ENCODE peak calls at places on chromosomes 3 and 15, in five cellular contexts. One of them, this sample, is unnamed.

GRCh38 chr3:141401584-141402475 is 33.5 kb downstream of the ZBTB38 start:
- DNase-seq in hepatocyte: peak
- DNase-seq in WERI-Rb-1: no peak
- DNase-seq in heart right ventricle: no peak
- DNase-seq in CD8-positive, alpha-beta T cell: no peak
- DNase-seq in this sample: no peak

GRCh38 chr3:184715943-184716651 is 4.2 kb upstream of the MAGEF1 start:
- DNase-seq in hepatocyte: no peak
- DNase-seq in WERI-Rb-1: no peak
- DNase-seq in heart right ventricle: no peak
- DNase-seq in CD8-positive, alpha-beta T cell: no peak
- DNase-seq in this sample: peak

GRCh38 chr3:108820586-108820985 is 2.0 kb upstream of the TRAT1 start:
- DNase-seq in hepatocyte: no peak
- DNase-seq in WERI-Rb-1: no peak
- DNase-seq in heart right ventricle: no peak
- DNase-seq in CD8-positive, alpha-beta T cell: no peak
- DNase-seq in this sample: no peak

GRCh38 chr15:101269479-101270223 is 7.6 kb downstream of the SELENOS start:
- DNase-seq in hepatocyte: no peak
- DNase-seq in WERI-Rb-1: no peak
- DNase-seq in heart right ventricle: peak
- DNase-seq in CD8-positive, alpha-beta T cell: no peak
- DNase-seq in this sample: peak

GRCh38 chr3:61594978-61595687 is 33.8 kb downstream of the PTPRG start:
- DNase-seq in hepatocyte: no peak
- DNase-seq in WERI-Rb-1: no peak
- DNase-seq in heart right ventricle: no peak
- DNase-seq in CD8-positive, alpha-beta T cell: no peak
- DNase-seq in this sample: no peak

GRCh38 chr3:196406806-196407470 is 25.3 kb downstream of the UBXN7 start:
- DNase-seq in hepatocyte: peak
- DNase-seq in WERI-Rb-1: no peak
- DNase-seq in heart right ventricle: no peak
- DNase-seq in CD8-positive, alpha-beta T cell: no peak
- DNase-seq in this sample: no peak

GRCh38 chr3:115623414-115623868 is at the start of gene GAP43:
- DNase-seq in hepatocyte: peak
- DNase-seq in WERI-Rb-1: peak
- DNase-seq in heart right ventricle: peak
- DNase-seq in CD8-positive, alpha-beta T cell: no peak
- DNase-seq in this sample: no peak

GRCh38 chr3:73719413-73719831 is 94.7 kb upstream of the PDZRN3 start:
- DNase-seq in hepatocyte: peak
- DNase-seq in WERI-Rb-1: no peak
- DNase-seq in heart right ventricle: no peak
- DNase-seq in CD8-positive, alpha-beta T cell: no peak
- DNase-seq in this sample: no peak

GRCh38 chr15:101406014-101406413 is 83.5 kb downstream of the PCSK6 start:
- DNase-seq in hepatocyte: no peak
- DNase-seq in WERI-Rb-1: no peak
- DNase-seq in heart right ventricle: no peak
- DNase-seq in CD8-positive, alpha-beta T cell: no peak
- DNase-seq in this sample: no peak

GRCh38 chr3:160661660-160662059 is 15.3 kb upstream of the ARL14 start:
- DNase-seq in hepatocyte: no peak
- DNase-seq in WERI-Rb-1: peak
- DNase-seq in heart right ventricle: no peak
- DNase-seq in CD8-positive, alpha-beta T cell: no peak
- DNase-seq in this sample: no peak

GRCh38 chr3:151925419-151925818 is 52.0 kb downstream of the SUCNR1 start:
- DNase-seq in hepatocyte: no peak
- DNase-seq in WERI-Rb-1: no peak
- DNase-seq in heart right ventricle: no peak
- DNase-seq in CD8-positive, alpha-beta T cell: no peak
- DNase-seq in this sample: no peak

GRCh38 chr3:171099911-171100310 is 73.4 kb upstream of the SLC2A2 start:
- DNase-seq in hepatocyte: no peak
- DNase-seq in WERI-Rb-1: no peak
- DNase-seq in heart right ventricle: no peak
- DNase-seq in CD8-positive, alpha-beta T cell: no peak
- DNase-seq in this sample: no peak

GRCh38 chr3:26376131-26376530 is 246.4 kb upstream of the LRRC3B start:
- DNase-seq in hepatocyte: no peak
- DNase-seq in WERI-Rb-1: no peak
- DNase-seq in heart right ventricle: no peak
- DNase-seq in CD8-positive, alpha-beta T cell: no peak
- DNase-seq in this sample: no peak

GRCh38 chr15:70269991-70270751 is 172.5 kb upstream of the TLE3 start:
- DNase-seq in hepatocyte: no peak
- DNase-seq in WERI-Rb-1: no peak
- DNase-seq in heart right ventricle: peak
- DNase-seq in CD8-positive, alpha-beta T cell: no peak
- DNase-seq in this sample: no peak

GRCh38 chr15:96887730-96888129 is 557.2 kb downstream of the NR2F2 start:
- DNase-seq in hepatocyte: no peak
- DNase-seq in WERI-Rb-1: no peak
- DNase-seq in heart right ventricle: no peak
- DNase-seq in CD8-positive, alpha-beta T cell: no peak
- DNase-seq in this sample: no peak

GRCh38 chr15:84681822-84682221 is 23.8 kb upstream of the NMB start:
- DNase-seq in hepatocyte: no peak
- DNase-seq in WERI-Rb-1: no peak
- DNase-seq in heart right ventricle: no peak
- DNase-seq in CD8-positive, alpha-beta T cell: no peak
- DNase-seq in this sample: no peak

GRCh38 chr3:12049675-12050074 is 45.5 kb downstream of the SYN2 start:
- DNase-seq in hepatocyte: peak
- DNase-seq in WERI-Rb-1: no peak
- DNase-seq in heart right ventricle: no peak
- DNase-seq in CD8-positive, alpha-beta T cell: no peak
- DNase-seq in this sample: no peak

GRCh38 chr3:18507333-18507732 is 82.2 kb upstream of the SATB1 start:
- DNase-seq in hepatocyte: no peak
- DNase-seq in WERI-Rb-1: no peak
- DNase-seq in heart right ventricle: no peak
- DNase-seq in CD8-positive, alpha-beta T cell: no peak
- DNase-seq in this sample: no peak

GRCh38 chr3:105108823-105109222 is 257.9 kb upstream of the ALCAM start:
- DNase-seq in hepatocyte: no peak
- DNase-seq in WERI-Rb-1: no peak
- DNase-seq in heart right ventricle: no peak
- DNase-seq in CD8-positive, alpha-beta T cell: no peak
- DNase-seq in this sample: no peak

GRCh38 chr3:86388848-86389247 is 602.1 kb downstream of the VGLL3 start:
- DNase-seq in hepatocyte: no peak
- DNase-seq in WERI-Rb-1: peak
- DNase-seq in heart right ventricle: no peak
- DNase-seq in CD8-positive, alpha-beta T cell: no peak
- DNase-seq in this sample: no peak

GRCh38 chr3:65596511-65597224 is 442.1 kb downstream of the MAGI1 start:
- DNase-seq in hepatocyte: no peak
- DNase-seq in WERI-Rb-1: peak
- DNase-seq in heart right ventricle: no peak
- DNase-seq in CD8-positive, alpha-beta T cell: no peak
- DNase-seq in this sample: no peak

GRCh38 chr3:177220136-177220974 is 23.1 kb upstream of the TBL1XR1 start:
- DNase-seq in hepatocyte: no peak
- DNase-seq in WERI-Rb-1: no peak
- DNase-seq in heart right ventricle: no peak
- DNase-seq in CD8-positive, alpha-beta T cell: no peak
- DNase-seq in this sample: no peak

GRCh38 chr3:188153498-188153948 is 434 bp upstream of the LPP start:
- DNase-seq in hepatocyte: peak
- DNase-seq in WERI-Rb-1: peak
- DNase-seq in heart right ventricle: peak
- DNase-seq in CD8-positive, alpha-beta T cell: no peak
- DNase-seq in this sample: peak

GRCh38 chr3:69892706-69893105 is 106.8 kb upstream of the SAMMSON start:
- DNase-seq in hepatocyte: no peak
- DNase-seq in WERI-Rb-1: no peak
- DNase-seq in heart right ventricle: no peak
- DNase-seq in CD8-positive, alpha-beta T cell: no peak
- DNase-seq in this sample: no peak

GRCh38 chr3:167350245-167350862 is 29.7 kb downstream of the ZBBX start:
- DNase-seq in hepatocyte: peak
- DNase-seq in WERI-Rb-1: peak
- DNase-seq in heart right ventricle: no peak
- DNase-seq in CD8-positive, alpha-beta T cell: no peak
- DNase-seq in this sample: no peak

GRCh38 chr15:29698030-29698701 is 124.1 kb downstream of the TJP1 start:
- DNase-seq in hepatocyte: peak
- DNase-seq in WERI-Rb-1: peak
- DNase-seq in heart right ventricle: no peak
- DNase-seq in CD8-positive, alpha-beta T cell: no peak
- DNase-seq in this sample: no peak

GRCh38 chr3:15629860-15630597 is 28.5 kb downstream of the BTD start:
- DNase-seq in hepatocyte: peak
- DNase-seq in WERI-Rb-1: peak
- DNase-seq in heart right ventricle: peak
- DNase-seq in CD8-positive, alpha-beta T cell: peak
- DNase-seq in this sample: no peak

GRCh38 chr3:64321747-64322146 is 96.5 kb upstream of the PRICKLE2 start:
- DNase-seq in hepatocyte: peak
- DNase-seq in WERI-Rb-1: no peak
- DNase-seq in heart right ventricle: no peak
- DNase-seq in CD8-positive, alpha-beta T cell: no peak
- DNase-seq in this sample: no peak

GRCh38 chr3:124771083-124771445 is 40.8 kb downstream of the UMPS start:
- DNase-seq in hepatocyte: no peak
- DNase-seq in WERI-Rb-1: no peak
- DNase-seq in heart right ventricle: no peak
- DNase-seq in CD8-positive, alpha-beta T cell: no peak
- DNase-seq in this sample: no peak

GRCh38 chr3:124769462-124769861 is 39.2 kb downstream of the UMPS start:
- DNase-seq in hepatocyte: no peak
- DNase-seq in WERI-Rb-1: no peak
- DNase-seq in heart right ventricle: no peak
- DNase-seq in CD8-positive, alpha-beta T cell: no peak
- DNase-seq in this sample: no peak

GRCh38 chr3:124772081-124772831 is 42.0 kb downstream of the UMPS start:
- DNase-seq in hepatocyte: peak
- DNase-seq in WERI-Rb-1: peak
- DNase-seq in heart right ventricle: peak
- DNase-seq in CD8-positive, alpha-beta T cell: no peak
- DNase-seq in this sample: peak

GRCh38 chr3:124768812-124769211 is 38.6 kb downstream of the UMPS start:
- DNase-seq in hepatocyte: peak
- DNase-seq in WERI-Rb-1: no peak
- DNase-seq in heart right ventricle: no peak
- DNase-seq in CD8-positive, alpha-beta T cell: no peak
- DNase-seq in this sample: no peak

GRCh38 chr3:124770341-124771082 is 40.3 kb downstream of the UMPS start:
- DNase-seq in hepatocyte: peak
- DNase-seq in WERI-Rb-1: peak
- DNase-seq in heart right ventricle: peak
- DNase-seq in CD8-positive, alpha-beta T cell: no peak
- DNase-seq in this sample: no peak
- H3K27ac ChIP-seq in hepatocyte: peak
- H3K27ac ChIP-seq in WERI-Rb-1: peak
- H3K27ac ChIP-seq in heart right ventricle: peak
- H3K27ac ChIP-seq in CD8-positive, alpha-beta T cell: no peak
- H3K27ac ChIP-seq in this sample: peak

GRCh38 chr3:112464264-112464663 is 35.0 kb downstream of the BTLA start:
- DNase-seq in hepatocyte: no peak
- DNase-seq in WERI-Rb-1: no peak
- DNase-seq in heart right ventricle: no peak
- DNase-seq in CD8-positive, alpha-beta T cell: no peak
- DNase-seq in this sample: no peak
- H3K27ac ChIP-seq in hepatocyte: no peak
- H3K27ac ChIP-seq in WERI-Rb-1: no peak
- H3K27ac ChIP-seq in heart right ventricle: no peak
- H3K27ac ChIP-seq in CD8-positive, alpha-beta T cell: peak
- H3K27ac ChIP-seq in this sample: no peak

GRCh38 chr3:49383387-49383786 is 25.2 kb upstream of the GPX1 start:
- DNase-seq in hepatocyte: no peak
- DNase-seq in WERI-Rb-1: no peak
- DNase-seq in heart right ventricle: no peak
- DNase-seq in CD8-positive, alpha-beta T cell: no peak
- DNase-seq in this sample: no peak

GRCh38 chr3:49377483-49377882 is 19.3 kb upstream of the GPX1 start:
- DNase-seq in hepatocyte: no peak
- DNase-seq in WERI-Rb-1: no peak
- DNase-seq in heart right ventricle: no peak
- DNase-seq in CD8-positive, alpha-beta T cell: no peak
- DNase-seq in this sample: no peak

GRCh38 chr3:49373563-49373962 is 15.4 kb upstream of the GPX1 start:
- DNase-seq in hepatocyte: no peak
- DNase-seq in WERI-Rb-1: no peak
- DNase-seq in heart right ventricle: no peak
- DNase-seq in CD8-positive, alpha-beta T cell: no peak
- DNase-seq in this sample: no peak

DNA sequence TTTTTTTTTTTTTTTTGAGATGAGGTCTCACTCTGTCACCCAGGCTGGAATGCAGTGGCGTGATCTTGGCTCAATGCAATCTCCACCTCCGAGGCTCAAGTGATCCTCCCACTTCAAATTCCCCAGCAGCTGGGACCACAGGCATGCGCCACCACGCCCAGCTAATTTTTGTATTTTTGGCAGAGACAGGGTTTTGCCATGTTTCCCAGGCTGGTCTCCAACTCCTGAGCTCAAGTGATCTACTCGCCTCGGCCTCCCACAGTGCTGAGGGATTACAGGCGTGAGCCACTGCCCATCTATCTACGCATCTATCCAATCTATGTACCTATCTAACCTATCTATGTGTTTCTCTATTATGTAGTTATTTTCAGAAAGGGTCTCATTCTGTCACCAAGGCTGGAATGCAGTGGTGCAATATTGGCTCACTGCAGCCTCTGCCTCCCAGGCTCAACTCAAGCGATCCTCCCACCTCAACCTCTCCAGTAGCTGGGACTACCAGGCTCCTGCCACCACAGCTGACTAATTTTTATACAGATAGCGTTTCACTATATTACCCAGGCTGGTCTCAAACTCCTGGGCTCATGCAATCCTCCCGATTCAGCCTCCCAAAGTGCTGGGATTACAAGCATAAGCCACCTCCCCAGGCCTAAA is 20.2 kb upstream of the GPX1 start:
- DNase-seq in hepatocyte: no peak
- DNase-seq in WERI-Rb-1: no peak
- DNase-seq in heart right ventricle: peak
- DNase-seq in CD8-positive, alpha-beta T cell: no peak
- DNase-seq in this sample: peak
- H3K27ac ChIP-seq in hepatocyte: no peak
- H3K27ac ChIP-seq in WERI-Rb-1: no peak
- H3K27ac ChIP-seq in heart right ventricle: no peak
- H3K27ac ChIP-seq in CD8-positive, alpha-beta T cell: no peak
- H3K27ac ChIP-seq in this sample: peak

DNA sequence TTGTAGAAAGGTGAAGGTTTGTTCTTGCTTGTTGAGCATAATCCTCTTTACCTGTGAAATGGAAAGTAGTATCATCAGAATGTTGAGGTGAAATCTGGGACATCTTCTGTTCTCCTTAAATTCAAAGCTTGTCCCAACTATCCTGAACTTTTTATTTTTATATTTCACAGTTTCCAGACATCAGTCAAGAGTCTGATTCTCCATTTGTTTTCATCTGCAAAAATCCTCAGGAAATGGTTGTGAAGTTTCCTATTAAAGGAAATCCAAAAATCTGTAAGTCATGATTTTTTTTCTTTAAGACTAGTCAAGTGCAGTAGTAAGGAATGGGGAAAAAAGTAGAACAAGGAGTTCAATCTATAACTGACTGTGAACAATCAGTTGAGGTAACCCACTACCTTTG is 15.5 kb upstream of the ZNF609 start:
- DNase-seq in hepatocyte: no peak
- DNase-seq in WERI-Rb-1: no peak
- DNase-seq in heart right ventricle: no peak
- DNase-seq in CD8-positive, alpha-beta T cell: no peak
- DNase-seq in this sample: no peak
- H3K27ac ChIP-seq in hepatocyte: peak
- H3K27ac ChIP-seq in WERI-Rb-1: no peak
- H3K27ac ChIP-seq in heart right ventricle: no peak
- H3K27ac ChIP-seq in CD8-positive, alpha-beta T cell: no peak
- H3K27ac ChIP-seq in this sample: no peak